ENCODE peak calls at places on chromosomes 11 and 22, in nine cellular contexts. I is trophoblast cell, A is GM23248, K is aorta, V is adrenal gland, E is spleen, X is neural progenitor cell, C is stomach, M is psoas muscle. Z is an unnamed sample.

GRCh38 chr11:70323811-70324210 is 53.3 kb downstream of the PPFIA1 start:
- DNase-seq in I (no peak), A (peak; percentile 56), K (no peak), V (no peak), E (no peak), X (no peak), C (no peak), M (no peak), Z (no peak)

GRCh38 chr22:44659140-44659539 is 42.9 kb upstream of the PRR5 start:
- DNase-seq in I (no peak), A (peak; percentile 84), K (no peak), V (no peak), E (no peak), X (no peak), C (no peak), M (peak; percentile 66), Z (peak; percentile 61)

GRCh38 chr22:19666663-19667593 is 47.4 kb upstream of the SEPTIN5 start:
- DNase-seq in I (no peak), A (peak; percentile 18), K (no peak), V (no peak), E (no peak), X (no peak), C (no peak), M (no peak), Z (no peak)

GRCh38 chr11:7251487-7251835 is 243 bp upstream of the SYT9 start:
- DNase-seq in I (no peak), A (no peak), K (no peak), V (no peak), E (no peak), X (no peak), C (no peak), M (peak; percentile 27), Z (no peak)

GRCh38 chr11:132245558-132246385 is 875.4 kb downstream of the NTM start:
- DNase-seq in I (no peak), A (no peak), K (no peak), V (no peak), E (no peak), X (no peak), C (no peak), M (no peak), Z (no peak)

GRCh38 chr11:125621995-125622394 is 3.0 kb upstream of the CHEK1 start:
- DNase-seq in I (no peak), A (peak; percentile 55), K (no peak), V (no peak), E (no peak), X (no peak), C (no peak), M (no peak), Z (no peak)

GRCh38 chr11:36564376-36565032 is 3.3 kb upstream of the RAG1 start:
- DNase-seq in I (peak; percentile 31), A (peak; percentile 81), K (peak; percentile 52), V (peak; percentile 65), E (no peak), X (peak; percentile 78), C (peak; percentile 58), M (no peak), Z (no peak)

GRCh38 chr11:4027746-4028145 is 66.9 kb upstream of the RRM1 start:
- DNase-seq in I (no peak), A (no peak), K (no peak), V (no peak), E (no peak), X (no peak), C (no peak), M (no peak), Z (no peak)

GRCh38 chr22:32848226-32848625 is 46.7 kb downstream of the TIMP3 start:
- DNase-seq in I (no peak), A (no peak), K (no peak), V (no peak), E (no peak), X (no peak), C (no peak), M (no peak), Z (no peak)

GRCh38 chr22:42269407-42270177 is 861 bp downstream of the TCF20 start:
- DNase-seq in I (peak; percentile 69), A (peak; percentile 59), K (peak; percentile 69), V (peak; percentile 41), E (peak; percentile 94), X (peak; percentile 81), C (peak; percentile 80), M (no peak), Z (peak; percentile 94)

GRCh38 chr22:27476729-27477128 is 324.8 kb downstream of the MN1 start:
- DNase-seq in I (peak; percentile 61), A (peak; percentile 94), K (no peak), V (peak; percentile 37), E (no peak), X (no peak), C (no peak), M (no peak), Z (no peak)

GRCh38 chr22:47016636-47017035 is 254.2 kb downstream of the TBC1D22A start:
- DNase-seq in I (no peak), A (no peak), K (no peak), V (no peak), E (no peak), X (no peak), C (peak; percentile 19), M (no peak), Z (peak; percentile 71)

GRCh38 chr22:47017245-47017644 is 254.8 kb downstream of the TBC1D22A start:
- DNase-seq in I (no peak), A (no peak), K (no peak), V (no peak), E (no peak), X (no peak), C (peak; percentile 11), M (no peak), Z (no peak)

GRCh38 chr22:47020157-47020556 is 257.7 kb downstream of the TBC1D22A start:
- DNase-seq in I (no peak), A (peak; percentile 57), K (no peak), V (no peak), E (no peak), X (no peak), C (no peak), M (no peak), Z (peak; percentile 21)

GRCh38 chr22:47019012-47019790 is 256.8 kb downstream of the TBC1D22A start:
- DNase-seq in I (no peak), A (no peak), K (no peak), V (no peak), E (no peak), X (no peak), C (peak; percentile 23), M (no peak), Z (no peak)

DNA sequence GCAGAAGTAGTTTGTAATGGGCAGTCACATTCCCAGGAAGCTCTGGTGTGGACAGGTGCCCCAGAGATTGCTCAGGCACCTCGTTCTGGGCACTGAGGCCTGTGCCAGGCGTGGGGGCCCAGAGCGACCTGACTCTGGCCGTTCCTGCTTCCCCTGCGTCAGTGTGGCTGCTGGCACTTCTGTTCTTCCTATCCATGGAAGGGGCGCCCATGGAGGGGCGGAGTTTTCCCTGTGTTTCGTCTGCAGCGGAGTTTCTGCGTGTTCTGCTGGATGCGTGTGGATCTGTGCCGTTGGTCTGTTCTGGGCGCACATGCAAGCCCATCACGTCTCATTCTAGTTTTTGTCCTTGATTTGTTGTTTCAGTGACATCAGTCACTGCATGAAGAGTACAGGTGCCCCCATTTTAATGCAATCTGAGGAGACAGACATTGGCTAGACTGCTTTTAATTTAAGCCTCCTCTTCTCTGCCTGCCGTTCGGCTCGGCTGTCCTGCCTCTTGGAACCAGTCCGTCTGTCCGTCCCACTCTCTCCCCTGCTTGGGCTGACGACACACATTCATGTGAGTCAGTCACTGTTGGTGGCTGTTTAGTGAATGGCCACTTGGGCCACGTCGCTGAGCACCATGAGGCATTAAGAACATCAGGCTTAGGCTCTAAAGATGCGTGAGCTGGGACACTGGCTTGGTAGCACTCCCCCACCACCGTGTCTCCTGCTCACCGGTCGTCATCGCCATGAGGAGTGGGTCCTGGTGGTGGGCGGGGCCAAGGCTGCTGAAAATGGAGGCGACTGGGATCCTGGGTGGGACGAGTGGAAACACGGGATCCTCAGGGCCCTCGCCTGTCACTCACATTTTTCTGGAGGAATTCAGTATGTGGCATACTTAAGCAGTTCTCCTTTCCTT is 255.8 kb downstream of the TBC1D22A start:
- DNase-seq in I (no peak), A (no peak), K (no peak), V (no peak), E (no peak), X (no peak), C (peak; percentile 21), M (no peak), Z (no peak)
- H3K4me1 ChIP-seq in I (no peaks in the 10 kb centered on the region), A (peaks cover 3% of the 10 kb centered on the region), K (no peaks in the 10 kb centered on the region), V (no peaks in the 10 kb centered on the region), E (no peaks in the 10 kb centered on the region), X (no peaks in the 10 kb centered on the region), C (no peaks in the 10 kb centered on the region), M (no peaks in the 10 kb centered on the region), Z (no peaks in the 10 kb centered on the region)

GRCh38 chr22:23152238-23153114 is 7.2 kb downstream of the RAB36 start:
- DNase-seq in I (no peak), A (no peak), K (no peak), V (no peak), E (peak; percentile 86), X (no peak), C (no peak), M (no peak), Z (no peak)
- H3K27ac ChIP-seq in I (no peak overlapping the region), A (no peak overlapping the region), K (no peak overlapping the region), V (no peak overlapping the region), E (peak overlapping the region; percentile 86), X (no peak overlapping the region), C (no peak overlapping the region), M (no peak overlapping the region), Z (peak overlapping the region; percentile 96)

GRCh38 chr11:45899086-45899447 is 8.0 kb downstream of the FREY1 start:
- DNase-seq in I (no peak), A (no peak), K (no peak), V (no peak), E (no peak), X (no peak), C (no peak), M (no peak), Z (no peak)
- H3K4me3 ChIP-seq in I (no peak overlapping the region), A (peak overlapping the region; percentile 75), K (no peak overlapping the region), V (no peak overlapping the region), E (no peak overlapping the region), X (peak overlapping the region; percentile 65), C (peak overlapping the region; percentile 55), M (peak overlapping the region; percentile 69), Z (peak overlapping the region; percentile 48)

DNA sequence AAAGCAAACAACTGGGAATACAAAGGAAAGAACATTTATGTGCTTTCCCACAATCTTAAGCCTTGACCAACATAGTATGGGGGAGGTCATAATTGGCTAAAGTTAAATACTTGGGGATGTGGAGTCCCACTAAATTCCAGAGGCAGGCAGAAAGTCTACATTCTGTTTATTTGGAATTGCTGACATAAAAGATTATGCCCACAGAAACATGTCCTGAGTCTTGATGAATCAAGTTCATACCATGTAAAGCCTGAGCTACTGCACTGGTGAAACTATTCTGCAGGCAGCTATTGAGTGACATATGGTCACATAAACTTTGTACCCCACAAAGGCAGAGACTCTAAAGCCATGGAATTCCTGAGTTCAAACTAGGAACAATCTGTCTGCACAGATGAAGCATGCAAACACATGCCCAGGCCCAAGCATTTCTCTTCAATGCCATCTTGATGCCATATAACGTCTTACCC is 69.9 kb upstream of the CHRM4 start:
- DNase-seq in I (no peak), A (no peak), K (no peak), V (no peak), E (no peak), X (no peak), C (no peak), M (no peak), Z (no peak)
- H3K4me1 ChIP-seq in I (no peaks in the 10 kb centered on the region), A (no peaks in the 10 kb centered on the region), K (peaks cover 6% of the 10 kb centered on the region), V (peaks cover 13% of the 10 kb centered on the region), E (peaks cover 30% of the 10 kb centered on the region), X (peaks cover 58% of the 10 kb centered on the region), C (no peaks in the 10 kb centered on the region), M (peaks cover 4% of the 10 kb centered on the region), Z (no peaks in the 10 kb centered on the region)